ENCODE peak calls at places on chromosomes 2 and 18, in ten cellular contexts. T is endothelial cell; O is GM23248; I is stimulated activated CD4-positive, alpha-beta T cell treated with anti-CD3 and anti-CD28 coated beads, Interleukin-15, amount 100 ng/mL, for 24 hours; C is AG09319; R is activated CD8-positive, alpha-beta memory T cell treated with anti-CD3 and anti-CD28 coated beads, Interleukin-2, amount 10 ng/mL, durations not matched to agents 7 days and 5 days; N is amniotic stem cell; P is RKO; J is activated CD4-positive, CD25-positive, alpha-beta regulatory T cell treated with anti-CD3 and anti-CD28 coated beads, Interleukin-2, amount 50 U/mL, for 72 hours; B is pons. Q is an unnamed sample.

GRCh38 chr2:145007673-145008263 is 487.8 kb upstream of the ZEB2 start:
- DNase-seq in T (no peak), O (no peak), I (no peak), C (no peak), R (no peak), N (no peak), P (no peak), J (no peak), B (no peak), Q (no peak)

GRCh38 chr2:159562248-159562647 is 54.1 kb downstream of the BAZ2B start:
- DNase-seq in T (no peak), O (peak), I (no peak), C (no peak), R (no peak), N (no peak), P (no peak), J (no peak), B (no peak), Q (no peak)

GRCh38 chr2:240322231-240322955 is 113.1 kb upstream of the GPC1 start:
- DNase-seq in T (no peak), O (peak), I (no peak), C (no peak), R (peak), N (no peak), P (no peak), J (no peak), B (no peak), Q (no peak)

GRCh38 chr2:191597186-191597751 is 80.7 kb upstream of the NABP1 start:
- DNase-seq in T (no peak), O (no peak), I (no peak), C (no peak), R (no peak), N (no peak), P (no peak), J (no peak), B (no peak), Q (no peak)

GRCh38 chr2:53484521-53484920 is 283.1 kb upstream of the CHAC2 start:
- DNase-seq in T (no peak), O (no peak), I (no peak), C (no peak), R (no peak), N (no peak), P (no peak), J (no peak), B (no peak), Q (no peak)

GRCh38 chr2:237161239-237161638 is 75.5 kb downstream of the COPS8 start:
- DNase-seq in T (no peak), O (peak), I (no peak), C (no peak), R (no peak), N (no peak), P (no peak), J (no peak), B (no peak), Q (no peak)

GRCh38 chr2:222919841-222920609 is 59.2 kb downstream of the ACSL3 start:
- DNase-seq in T (no peak), O (peak), I (no peak), C (peak), R (no peak), N (peak), P (peak), J (no peak), B (no peak), Q (peak)

GRCh38 chr18:12939161-12939560 is 8.7 kb upstream of the SEH1L start:
- DNase-seq in T (no peak), O (no peak), I (no peak), C (no peak), R (no peak), N (no peak), P (no peak), J (no peak), B (no peak), Q (no peak)

GRCh38 chr2:12107849-12108420 is 361.5 kb downstream of the LPIN1 start:
- DNase-seq in T (no peak), O (no peak), I (no peak), C (no peak), R (no peak), N (no peak), P (no peak), J (no peak), B (no peak), Q (peak)

GRCh38 chr2:27727257-27727656 is 44.3 kb upstream of the MRPL33 start:
- DNase-seq in T (no peak), O (no peak), I (no peak), C (no peak), R (no peak), N (no peak), P (no peak), J (no peak), B (no peak), Q (no peak)

GRCh38 chr2:105746177-105747080 is 1.7 kb downstream of the NCK2 start:
- DNase-seq in T (peak), O (no peak), I (peak), C (no peak), R (peak), N (no peak), P (no peak), J (peak), B (no peak), Q (no peak)

GRCh38 chr2:191864623-191865521 is 18.0 kb upstream of the CAVIN2 start:
- DNase-seq in T (no peak), O (peak), I (no peak), C (no peak), R (no peak), N (no peak), P (no peak), J (no peak), B (no peak), Q (no peak)

GRCh38 chr2:237874585-237875161 is 15.2 kb downstream of the RAMP1 start:
- DNase-seq in T (no peak), O (peak), I (no peak), C (no peak), R (no peak), N (peak), P (peak), J (no peak), B (no peak), Q (no peak)

GRCh38 chr2:207926133-207927076 is 98.9 kb downstream of the PLEKHM3 start:
- DNase-seq in T (no peak), O (peak), I (no peak), C (peak), R (no peak), N (no peak), P (peak), J (no peak), B (peak), Q (no peak)

GRCh38 chr2:184554736-184555135 is 43.6 kb upstream of the ZNF804A start:
- DNase-seq in T (no peak), O (peak), I (no peak), C (no peak), R (no peak), N (no peak), P (no peak), J (no peak), B (no peak), Q (no peak)

GRCh38 chr2:124180635-124181034 is 155.5 kb downstream of the CNTNAP5 start:
- DNase-seq in T (peak), O (no peak), I (no peak), C (no peak), R (no peak), N (no peak), P (no peak), J (no peak), B (no peak), Q (no peak)

Q was measured in brain pericyte.